ENCODE peak calls at places on chromosomes 7 and 10, in five cellular contexts. K is neuronal stem cell, M is endodermal cell, S is neural progenitor cell, V is hepatocyte. R is an unnamed sample. For H3K36me3, the result is how much of the 10 kb centered on the place peaks cover.

GRCh38 chr10:73827346-73828089 is 16.1 kb upstream of the NDST2 start:
- DNase-seq in K (no peak), M (no peak), S (no peak), V (no peak), R (no peak)

GRCh38 chr7:43038229-43038628 is 74.2 kb upstream of the HECW1 start:
- DNase-seq in K (no peak), M (no peak), S (no peak), V (no peak), R (no peak)

GRCh38 chr10:122344741-122345258 is 29.7 kb upstream of the PLEKHA1 start:
- DNase-seq in K (no peak), M (peak), S (no peak), V (peak), R (no peak)

GRCh38 chr10:73902351-73902750 is 8.6 kb upstream of the PLAU start:
- DNase-seq in K (no peak), M (no peak), S (no peak), V (no peak), R (no peak)

GRCh38 chr10:33042565-33042964 is 84.5 kb upstream of the ITGB1 start:
- DNase-seq in K (no peak), M (no peak), S (no peak), V (no peak), R (no peak)

GRCh38 chr7:149161241-149161848 is 14.1 kb downstream of the ZNF398 start:
- DNase-seq in K (no peak), M (no peak), S (no peak), V (no peak), R (no peak)

GRCh38 chr7:80699656-80700318 is 61.3 kb downstream of the CD36 start:
- DNase-seq in K (no peak), M (no peak), S (no peak), V (no peak), R (no peak)

GRCh38 chr7:112554591-112554990 is 73.8 kb downstream of the LSMEM1 start:
- DNase-seq in K (no peak), M (no peak), S (no peak), V (no peak), R (no peak)

GRCh38 chr7:13217762-13218161 is 530.3 kb downstream of the ARL4A start:
- DNase-seq in K (no peak), M (no peak), S (no peak), V (no peak), R (no peak)

GRCh38 chr10:12212454-12212853 is 16.5 kb downstream of the CDC123 start:
- DNase-seq in K (no peak), M (no peak), S (no peak), V (no peak), R (no peak)

GRCh38 chr10:12205082-12205481 is 9.1 kb downstream of the CDC123 start:
- DNase-seq in K (no peak), M (no peak), S (no peak), V (no peak), R (no peak)

GRCh38 chr10:12208460-12208859 is 12.5 kb downstream of the CDC123 start:
- DNase-seq in K (no peak), M (no peak), S (no peak), V (no peak), R (no peak)

GRCh38 chr10:12202230-12202629 is 6.2 kb downstream of the CDC123 start:
- DNase-seq in K (no peak), M (no peak), S (no peak), V (no peak), R (no peak)

DNA sequence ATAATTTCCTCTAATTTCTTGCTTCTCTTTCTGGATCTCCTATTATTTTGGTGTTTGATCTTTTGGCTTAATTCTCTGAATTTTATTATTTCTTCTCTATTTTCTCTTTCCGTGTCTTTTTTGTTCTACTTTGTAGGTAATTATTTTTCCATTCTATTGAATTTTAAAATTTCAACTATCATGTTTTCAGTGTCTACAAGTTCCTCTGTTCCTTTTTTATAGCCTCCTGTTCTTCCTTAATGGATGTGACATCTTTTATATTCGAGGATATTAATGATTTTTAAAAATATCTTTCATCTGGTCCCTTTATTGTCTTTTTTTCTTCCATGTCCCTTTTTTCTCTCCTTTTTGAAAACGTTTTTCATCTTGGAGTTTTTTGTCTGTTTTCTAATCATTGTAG is 11.1 kb downstream of the CDC123 start:
- DNase-seq in K (no peak), M (no peak), S (no peak), V (no peak), R (no peak)
- H3K36me3 ChIP-seq in K (under half), M (half or more), S (under half), V (under half), R (under half)

GRCh38 chr10:88953662-88954061 is 1.1 kb upstream of the ACTA2 start:
- DNase-seq in K (no peak), M (no peak), S (no peak), V (no peak), R (no peak)

GRCh38 chr10:88952647-88953111 is at the start of gene ACTA2:
- DNase-seq in K (no peak), M (no peak), S (peak), V (peak), R (peak)

GRCh38 chr10:88946965-88947590 is 5.5 kb downstream of the ACTA2 start:
- DNase-seq in K (no peak), M (no peak), S (no peak), V (no peak), R (no peak)

GRCh38 chr10:88949051-88949450 is 3.5 kb downstream of the ACTA2 start:
- DNase-seq in K (no peak), M (no peak), S (no peak), V (no peak), R (no peak)

GRCh38 chr10:88949912-88950664 is 2.5 kb downstream of the ACTA2 start:
- DNase-seq in K (no peak), M (no peak), S (no peak), V (no peak), R (no peak)
- H3K4me3 ChIP-seq in K (no peak), M (no peak), S (no peak), V (no peak), R (peak)

GRCh38 chr7:1616741-1617140 is 46.9 kb upstream of the PSMG3 start:
- DNase-seq in K (no peak), M (no peak), S (no peak), V (no peak), R (no peak)

GRCh38 chr7:1619152-1620079 is 49.6 kb upstream of the PSMG3 start:
- DNase-seq in K (no peak), M (no peak), S (no peak), V (no peak), R (no peak)

GRCh38 chr7:1617957-1618356 is 48.1 kb upstream of the PSMG3 start:
- DNase-seq in K (no peak), M (no peak), S (no peak), V (no peak), R (no peak)

GRCh38 chr7:1620835-1621234 is 49.2 kb upstream of the ELFN1 start:
- DNase-seq in K (no peak), M (no peak), S (no peak), V (no peak), R (peak)

DNA sequence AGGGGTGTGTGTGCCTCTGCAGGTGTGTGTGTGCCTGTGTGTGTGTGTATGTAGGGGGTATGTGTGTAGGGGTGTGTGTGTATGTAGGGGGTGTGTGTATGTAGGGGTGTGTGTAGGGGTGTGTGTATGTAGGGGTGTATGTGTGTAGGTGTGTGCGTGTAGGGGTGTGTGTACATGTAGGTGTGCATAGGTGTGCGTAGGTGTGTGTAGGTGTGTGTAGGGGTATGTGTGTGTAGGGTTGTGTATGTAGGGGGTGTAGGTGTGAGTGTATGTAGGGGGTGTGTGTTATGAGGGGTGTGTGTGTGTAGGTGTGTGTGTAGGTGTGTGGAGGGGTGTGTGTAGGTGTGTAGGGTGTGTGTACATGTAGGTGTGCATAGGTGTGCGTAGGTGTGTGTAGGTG is 48.6 kb upstream of the PSMG3 start:
- DNase-seq in K (no peak), M (no peak), S (no peak), V (no peak), R (no peak)
- H3K36me3 ChIP-seq in K (under half), M (under half), S (under half), V (under half), R (under half)

DNA sequence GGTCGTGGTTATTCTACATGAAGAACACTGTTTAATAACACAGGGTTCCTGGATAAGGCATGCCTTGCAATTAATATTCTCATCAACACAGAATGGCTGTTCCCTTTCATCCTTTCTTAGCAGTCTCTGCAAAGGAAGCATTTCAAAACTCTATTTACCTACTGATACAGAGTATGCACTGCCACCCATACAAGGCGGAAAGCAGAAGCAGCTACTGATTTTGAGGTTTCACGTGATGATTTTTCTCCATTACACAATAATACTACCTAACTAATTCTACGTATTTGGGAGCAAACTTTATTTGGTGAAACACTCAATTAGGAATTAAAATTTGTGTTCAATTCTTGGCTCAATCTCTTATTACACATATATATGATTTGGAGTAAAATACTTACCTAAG is 43.0 kb upstream of the COL1A2 start:
- DNase-seq in K (no peak), M (no peak), S (no peak), V (no peak), R (no peak)
- H3K4me3 ChIP-seq in K (no peak), M (no peak), S (no peak), V (no peak), R (no peak)

DNA sequence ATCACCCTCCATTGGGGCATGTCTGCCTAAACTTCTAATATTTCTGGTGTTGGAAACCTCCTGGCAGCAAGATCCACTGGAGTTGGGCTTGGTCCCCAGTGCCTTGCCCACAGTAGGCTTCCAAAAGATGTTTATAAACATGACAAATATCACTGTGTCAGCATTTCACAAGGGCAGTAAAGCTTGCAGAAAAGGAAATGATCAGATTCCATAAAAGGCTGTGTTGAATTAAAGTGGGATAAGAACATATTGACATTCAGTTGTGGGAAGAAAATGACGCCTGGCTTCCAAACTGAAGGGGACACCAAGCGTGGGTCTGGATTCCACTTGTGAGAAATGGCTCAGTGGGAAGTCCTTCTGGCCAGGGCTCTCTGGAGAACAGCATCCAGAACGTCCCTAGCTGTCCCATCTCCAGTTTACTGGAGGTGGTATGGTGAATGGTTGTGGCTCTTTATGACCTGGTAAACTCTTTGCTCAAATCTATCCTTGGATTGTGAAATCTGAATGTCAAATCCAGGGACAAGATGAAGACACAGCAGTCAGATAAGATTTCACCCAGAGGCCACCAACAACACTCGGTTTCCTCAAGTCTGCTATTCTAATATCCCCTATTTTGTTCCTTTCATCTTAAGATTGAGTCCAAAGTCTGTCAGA is 287.2 kb downstream of the TNS3 start:
- DNase-seq in K (no peak), M (no peak), S (no peak), V (no peak), R (no peak)
- H3K36me3 ChIP-seq in K (under half), M (under half), S (under half), V (under half), R (under half)